ENCODE peak calls at places on chromosomes 2 and 18, in nine cellular contexts. Y is Panc1, T is H1, X is endothelial cell of umbilical vein, J is GM23338, M is prostate gland, F is stomach, W is K562, N is upper lobe of left lung. K is an unnamed sample.

GRCh38 chr2:46697830-46698323 is 217.7 kb downstream of the MCFD2 start:
- DNase-seq in Y (no peak), T (no peak), X (no peak), J (no peak), M (no peak), F (no peak), W (no peak), N (no peak), K (no peak)

GRCh38 chr18:3209859-3210569 is 9.8 kb downstream of the MYOM1 start:
- DNase-seq in Y (no peak), T (no peak), X (no peak), J (no peak), M (no peak), F (no peak), W (no peak), N (no peak), K (no peak)

GRCh38 chr2:72367530-72368225 is 220.0 kb upstream of the CYP26B1 start:
- DNase-seq in Y (no peak), T (no peak), X (peak; percentile 15), J (peak; percentile 71), M (peak; percentile 51), F (peak; percentile 74), W (no peak), N (peak; percentile 67), K (peak; percentile 78)

GRCh38 chr2:80019571-80019970 is 285.0 kb downstream of the LRRTM1 start:
- DNase-seq in Y (no peak), T (no peak), X (no peak), J (no peak), M (no peak), F (no peak), W (no peak), N (no peak), K (no peak)

GRCh38 chr2:105654474-105655004 is 90.2 kb upstream of the NCK2 start:
- DNase-seq in Y (no peak), T (no peak), X (no peak), J (no peak), M (no peak), F (no peak), W (no peak), N (no peak), K (no peak)

GRCh38 chr18:31741096-31741735 is 19.5 kb downstream of the SLC25A52 start:
- DNase-seq in Y (no peak), T (peak; percentile 72), X (peak; percentile 44), J (peak; percentile 77), M (peak; percentile 44), F (peak; percentile 61), W (peak; percentile 34), N (peak; percentile 43), K (no peak)

GRCh38 chr2:18690342-18690741 is 101.0 kb upstream of the NT5C1B start:
- DNase-seq in Y (no peak), T (peak; percentile 76), X (no peak), J (peak; percentile 84), M (no peak), F (no peak), W (no peak), N (no peak), K (no peak)

GRCh38 chr2:120566331-120567035 is 169.2 kb upstream of the GLI2 start:
- DNase-seq in Y (no peak), T (no peak), X (peak; percentile 54), J (no peak), M (no peak), F (peak; percentile 78), W (no peak), N (no peak), K (peak; percentile 76)

GRCh38 chr2:79453918-79454317 is 58.9 kb upstream of the CTNNA2 start:
- DNase-seq in Y (no peak), T (no peak), X (no peak), J (peak; percentile 74), M (no peak), F (no peak), W (no peak), N (no peak), K (no peak)

GRCh38 chr2:194896871-194897270 is 760.2 kb upstream of the SLC39A10 start:
- DNase-seq in Y (no peak), T (no peak), X (no peak), J (no peak), M (no peak), F (no peak), W (no peak), N (no peak), K (no peak)

GRCh38 chr2:1723397-1724042 is 20.8 kb downstream of the PXDN start:
- DNase-seq in Y (no peak), T (no peak), X (peak; percentile 62), J (no peak), M (no peak), F (no peak), W (no peak), N (no peak), K (no peak)

GRCh38 chr18:62118324-62118723 is 68.5 kb downstream of the PIGN start:
- DNase-seq in Y (no peak), T (no peak), X (peak; percentile 6), J (no peak), M (no peak), F (no peak), W (no peak), N (no peak), K (no peak)

GRCh38 chr18:274313-274712 is 6.5 kb upstream of the THOC1 start:
- DNase-seq in Y (no peak), T (no peak), X (no peak), J (no peak), M (no peak), F (no peak), W (no peak), N (no peak), K (no peak)

GRCh38 chr2:102060047-102060446 is 68.3 kb downstream of the IL1R2 start:
- DNase-seq in Y (no peak), T (no peak), X (no peak), J (no peak), M (no peak), F (no peak), W (no peak), N (no peak), K (no peak)

GRCh38 chr2:3325458-3326181 is 52.0 kb downstream of the EIPR1 start:
- DNase-seq in Y (no peak), T (no peak), X (no peak), J (no peak), M (no peak), F (no peak), W (no peak), N (peak; percentile 16), K (no peak)

GRCh38 chr2:25301453-25302352 is 40.0 kb downstream of the DNMT3A start:
- DNase-seq in Y (no peak), T (no peak), X (peak; percentile 41), J (no peak), M (no peak), F (no peak), W (no peak), N (peak; percentile 52), K (no peak)

GRCh38 chr18:79862562-79862961 is 64.8 kb downstream of the KCNG2 start:
- DNase-seq in Y (no peak), T (no peak), X (no peak), J (no peak), M (no peak), F (no peak), W (no peak), N (no peak), K (no peak)

GRCh38 chr2:7508220-7508943 is 591.2 kb downstream of the RNF144A start:
- DNase-seq in Y (no peak), T (no peak), X (no peak), J (no peak), M (peak; percentile 8), F (no peak), W (no peak), N (no peak), K (no peak)

GRCh38 chr2:43311276-43311675 is 84.9 kb upstream of the ZFP36L2 start:
- DNase-seq in Y (no peak), T (no peak), X (peak; percentile 56), J (no peak), M (peak; percentile 53), F (no peak), W (no peak), N (no peak), K (no peak)
- TF ChIP-seq POLR2AphosphoS5 in Y (no peak), T (no peak), X (no peak), J (no peak), M (peak; percentile 44), F (no peak), W (no peak), N (no peak), K (no peak)

DNA sequence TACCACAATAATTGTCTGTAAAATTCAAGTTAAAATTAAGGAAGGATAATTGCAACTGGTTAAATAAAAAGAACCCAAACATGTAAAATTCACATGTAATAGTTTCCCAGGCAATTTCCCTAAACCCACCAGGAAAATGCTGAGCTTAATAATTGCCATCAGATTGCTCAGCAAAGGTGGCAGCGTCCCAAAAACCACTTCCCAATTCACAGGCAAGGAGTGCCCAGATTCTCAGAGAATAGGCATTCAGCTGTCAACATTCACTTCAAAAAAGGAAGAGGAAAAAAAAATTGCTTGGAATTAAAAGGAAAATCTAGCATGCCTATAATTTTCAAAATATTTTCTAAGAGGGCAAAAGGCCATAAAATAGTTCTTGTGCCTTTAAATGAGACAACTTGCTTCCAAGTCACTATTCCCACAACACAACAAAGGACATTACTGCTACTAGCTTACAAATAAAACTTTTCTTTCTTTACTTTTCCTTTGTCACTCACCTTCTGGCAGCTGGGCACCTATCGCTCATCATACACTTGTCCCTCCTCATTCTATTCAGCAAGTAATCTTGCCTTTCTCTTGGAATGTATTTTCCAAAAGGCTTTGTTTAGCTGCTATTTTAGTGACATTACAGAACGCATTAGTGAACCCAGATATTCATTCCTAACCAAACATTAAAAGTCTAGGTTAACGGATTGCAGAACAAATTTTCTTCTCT is 15.2 kb downstream of the SRBD1 start:
- DNase-seq in Y (no peak), T (no peak), X (peak; percentile 56), J (no peak), M (no peak), F (peak; percentile 52), W (no peak), N (peak; percentile 66), K (no peak)
- H3K36me3 ChIP-seq in Y (no peaks in the 10 kb centered on the region), T (peaks cover 43% of the 10 kb centered on the region), X (peaks cover 10% of the 10 kb centered on the region), J (peaks cover 22% of the 10 kb centered on the region), M (no peaks in the 10 kb centered on the region), F (peaks cover 41% of the 10 kb centered on the region), W (peaks cover 86% of the 10 kb centered on the region), N (no peaks in the 10 kb centered on the region), K (no peaks in the 10 kb centered on the region)

GRCh38 chr2:40279001-40279400 is 172.9 kb downstream of the SLC8A1 start:
- DNase-seq in Y (no peak), T (no peak), X (peak; percentile 19), J (no peak), M (no peak), F (no peak), W (no peak), N (no peak), K (no peak)
- H3K4me1 ChIP-seq in Y (no peaks in the 10 kb centered on the region), T (no peaks in the 10 kb centered on the region), X (no peaks in the 10 kb centered on the region), J (no peaks in the 10 kb centered on the region), M (no peaks in the 10 kb centered on the region), F (peaks cover 21% of the 10 kb centered on the region), W (no peaks in the 10 kb centered on the region), N (peaks cover 4% of the 10 kb centered on the region), K (no peaks in the 10 kb centered on the region)

GRCh38 chr2:28276076-28276618 is 116.5 kb upstream of the FOSL2 start:
- DNase-seq in Y (peak; percentile 91), T (no peak), X (peak; percentile 96), J (no peak), M (no peak), F (no peak), W (peak; percentile 52), N (no peak), K (no peak)
- TF ChIP-seq POLR2AphosphoS5 in Y (no peak), T (no peak), X (peak; percentile 80), J (no peak), M (peak; percentile 55), F (peak; percentile 56), W (no peak), N (no peak), K (no peak)

GRCh38 chr2:55045685-55046221 is 4.5 kb downstream of the RTN4 start:
- DNase-seq in Y (no peak), T (no peak), X (no peak), J (no peak), M (no peak), F (no peak), W (no peak), N (no peak), K (no peak)
- H3K36me3 ChIP-seq in Y (peaks cover 6% of the 10 kb centered on the region), T (no peaks in the 10 kb centered on the region), X (no peaks in the 10 kb centered on the region), J (no peaks in the 10 kb centered on the region), M (no peaks in the 10 kb centered on the region), F (no peaks in the 10 kb centered on the region), W (peaks cover 22% of the 10 kb centered on the region), N (no peaks in the 10 kb centered on the region), K (no peaks in the 10 kb centered on the region)